ENCODE peak calls at places on chromosomes 5 and 9, in ten cellular contexts. K, S, L, F, M, D, N, X, R and O are unnamed samples.

GRCh38 chr5:72383280-72384205 is 63.4 kb downstream of the PTCD2 start:
- DNase-seq in S (no peak), D (no peak), K (no peak), M (peak), F (no peak), L (no peak), R (no peak), N (no peak), X (no peak), O (no peak)

GRCh38 chr5:61687371-61687770 is 355.3 kb downstream of the ZSWIM6 start:
- DNase-seq in X (no peak), R (no peak), D (no peak), L (no peak), N (no peak), M (peak), F (no peak), S (no peak), K (no peak), O (no peak)

GRCh38 chr9:118222375-118222774 is 518.2 kb downstream of the TLR4 start:
- DNase-seq in S (no peak), N (no peak), F (no peak), M (no peak), R (no peak), L (no peak), X (no peak), K (no peak), D (no peak), O (peak)

GRCh38 chr5:113071401-113071800 is 94.8 kb downstream of the DCP2 start:
- DNase-seq in S (no peak), M (no peak), N (no peak), L (no peak), R (no peak), X (no peak), F (no peak), K (no peak), D (no peak), O (no peak)

GRCh38 chr9:134320195-134320885 is 5.9 kb upstream of the RXRA start:
- DNase-seq in M (peak), X (no peak), S (no peak), R (no peak), L (no peak), D (no peak), K (no peak), F (no peak), N (peak), O (no peak)

GRCh38 chr5:168315991-168316578 is 24.6 kb downstream of the WWC1 start:
- DNase-seq in N (no peak), F (no peak), M (no peak), L (no peak), S (no peak), K (no peak), X (no peak), D (no peak), R (peak), O (no peak)

GRCh38 chr9:35907732-35908483 is 1.4 kb upstream of the SPAAR start:
- DNase-seq in L (no peak), K (no peak), M (peak), D (no peak), S (no peak), X (no peak), N (peak), R (peak), F (no peak), O (peak)

GRCh38 chr5:159475026-159475425 is 144.7 kb upstream of the IL12B start:
- DNase-seq in M (no peak), D (no peak), S (no peak), K (no peak), L (no peak), F (no peak), X (no peak), N (no peak), R (no peak), O (no peak)

GRCh38 chr9:134702291-134702690 is 60.7 kb downstream of the COL5A1 start:
- DNase-seq in N (no peak), D (no peak), X (no peak), M (no peak), L (no peak), R (no peak), S (no peak), F (no peak), K (no peak), O (no peak)

GRCh38 chr5:80871541-80871961 is 88.6 kb upstream of the RASGRF2 start:
- DNase-seq in D (peak), F (peak), L (peak), R (no peak), S (no peak), X (no peak), K (no peak), M (peak), N (peak), O (peak)

GRCh38 chr9:136629001-136629878 is 33.5 kb upstream of the EGFL7 start:
- DNase-seq in R (peak), D (no peak), X (no peak), N (no peak), L (no peak), M (no peak), S (no peak), K (no peak), F (no peak), O (no peak)

GRCh38 chr5:56183507-56183906 is 49.6 kb downstream of the ANKRD55 start:
- DNase-seq in R (no peak), L (no peak), F (no peak), D (no peak), K (no peak), S (no peak), M (peak), X (no peak), N (peak), O (peak)

GRCh38 chr5:116613445-116613844 is 38.8 kb upstream of the SEMA6A start:
- DNase-seq in K (no peak), X (no peak), S (no peak), M (no peak), D (no peak), L (no peak), R (no peak), F (no peak), N (no peak), O (no peak)

GRCh38 chr9:105515811-105516413 is 42.0 kb upstream of the FKTN start:
- DNase-seq in F (no peak), R (no peak), X (no peak), D (no peak), K (no peak), L (no peak), N (no peak), S (no peak), M (no peak), O (no peak)